ENCODE peak calls at places on chromosome 17, in five cellular contexts. One of them, this sample, is unnamed.

GRCh38 chr17:45991341-45991740 is 7.7 kb upstream of the STH start:
- DNase-seq in CD8-positive, alpha-beta T cell: no peak
- DNase-seq in AG10803: no peak
- DNase-seq in activated CD8-positive, alpha-beta T cell treated with anti-CD3 and anti-CD28 coated beads for 36 hours: no peak
- DNase-seq in lower leg skin: no peak
- DNase-seq in this sample: no peak

GRCh38 chr17:48612456-48612853 is 1.6 kb upstream of the HOXB7 start:
- DNase-seq in lower leg skin: no peak
- DNase-seq in activated CD8-positive, alpha-beta T cell treated with anti-CD3 and anti-CD28 coated beads for 36 hours: no peak
- DNase-seq in AG10803: no peak
- DNase-seq in CD8-positive, alpha-beta T cell: no peak
- DNase-seq in this sample: no peak

GRCh38 chr17:38354466-38354865 is 2.8 kb downstream of the SOCS7 start:
- DNase-seq in CD8-positive, alpha-beta T cell: no peak
- DNase-seq in lower leg skin: no peak
- DNase-seq in AG10803: no peak
- DNase-seq in activated CD8-positive, alpha-beta T cell treated with anti-CD3 and anti-CD28 coated beads for 36 hours: no peak
- DNase-seq in this sample: no peak

GRCh38 chr17:77772461-77772897 is 186.0 kb upstream of the TNRC6C start:
- DNase-seq in activated CD8-positive, alpha-beta T cell treated with anti-CD3 and anti-CD28 coated beads for 36 hours: peak
- DNase-seq in lower leg skin: no peak
- DNase-seq in CD8-positive, alpha-beta T cell: peak
- DNase-seq in AG10803: peak
- DNase-seq in this sample: peak

GRCh38 chr17:31487648-31488263 is 96.3 kb downstream of the RAB11FIP4 start:
- DNase-seq in CD8-positive, alpha-beta T cell: peak
- DNase-seq in lower leg skin: peak
- DNase-seq in AG10803: peak
- DNase-seq in activated CD8-positive, alpha-beta T cell treated with anti-CD3 and anti-CD28 coated beads for 36 hours: peak
- DNase-seq in this sample: peak

GRCh38 chr17:79991924-79992656 is 43.6 kb downstream of the TBC1D16 start:
- DNase-seq in lower leg skin: no peak
- DNase-seq in AG10803: no peak
- DNase-seq in activated CD8-positive, alpha-beta T cell treated with anti-CD3 and anti-CD28 coated beads for 36 hours: peak
- DNase-seq in CD8-positive, alpha-beta T cell: no peak
- DNase-seq in this sample: no peak

GRCh38 chr17:58595194-58595792 is 80.9 kb upstream of the MTMR4 start:
- DNase-seq in activated CD8-positive, alpha-beta T cell treated with anti-CD3 and anti-CD28 coated beads for 36 hours: peak
- DNase-seq in lower leg skin: no peak
- DNase-seq in AG10803: no peak
- DNase-seq in CD8-positive, alpha-beta T cell: no peak
- DNase-seq in this sample: no peak

GRCh38 chr17:47719411-47720152 is 13.5 kb upstream of the TBX21 start:
- DNase-seq in AG10803: peak
- DNase-seq in activated CD8-positive, alpha-beta T cell treated with anti-CD3 and anti-CD28 coated beads for 36 hours: peak
- DNase-seq in lower leg skin: no peak
- DNase-seq in CD8-positive, alpha-beta T cell: no peak
- DNase-seq in this sample: peak

GRCh38 chr17:37148171-37148570 is 199.4 kb downstream of the AATF start:
- DNase-seq in lower leg skin: no peak
- DNase-seq in AG10803: no peak
- DNase-seq in activated CD8-positive, alpha-beta T cell treated with anti-CD3 and anti-CD28 coated beads for 36 hours: no peak
- DNase-seq in CD8-positive, alpha-beta T cell: no peak
- DNase-seq in this sample: no peak

GRCh38 chr17:75843577-75844529 is at the start of gene UNC13D:
- DNase-seq in activated CD8-positive, alpha-beta T cell treated with anti-CD3 and anti-CD28 coated beads for 36 hours: peak
- DNase-seq in CD8-positive, alpha-beta T cell: peak
- DNase-seq in lower leg skin: no peak
- DNase-seq in AG10803: no peak
- DNase-seq in this sample: peak

GRCh38 chr17:79981090-79981489 is 54.6 kb downstream of the TBC1D16 start:
- DNase-seq in CD8-positive, alpha-beta T cell: no peak
- DNase-seq in activated CD8-positive, alpha-beta T cell treated with anti-CD3 and anti-CD28 coated beads for 36 hours: no peak
- DNase-seq in lower leg skin: no peak
- DNase-seq in AG10803: no peak
- DNase-seq in this sample: no peak

GRCh38 chr17:47649972-47650524 is 329 bp downstream of the KPNB1 start:
- DNase-seq in CD8-positive, alpha-beta T cell: no peak
- DNase-seq in activated CD8-positive, alpha-beta T cell treated with anti-CD3 and anti-CD28 coated beads for 36 hours: peak
- DNase-seq in AG10803: no peak
- DNase-seq in lower leg skin: no peak
- DNase-seq in this sample: peak

GRCh38 chr17:78377858-78378224 is 608 bp upstream of the PGS1 start:
- DNase-seq in CD8-positive, alpha-beta T cell: no peak
- DNase-seq in lower leg skin: no peak
- DNase-seq in activated CD8-positive, alpha-beta T cell treated with anti-CD3 and anti-CD28 coated beads for 36 hours: no peak
- DNase-seq in AG10803: no peak
- DNase-seq in this sample: no peak

GRCh38 chr17:21470861-21471260 is 94.7 kb downstream of the KCNJ12 start:
- DNase-seq in AG10803: no peak
- DNase-seq in lower leg skin: no peak
- DNase-seq in activated CD8-positive, alpha-beta T cell treated with anti-CD3 and anti-CD28 coated beads for 36 hours: no peak
- DNase-seq in CD8-positive, alpha-beta T cell: no peak
- DNase-seq in this sample: no peak

GRCh38 chr17:9371019-9371418 is 204.6 kb downstream of the STX8 start:
- DNase-seq in CD8-positive, alpha-beta T cell: no peak
- DNase-seq in lower leg skin: no peak
- DNase-seq in AG10803: peak
- DNase-seq in activated CD8-positive, alpha-beta T cell treated with anti-CD3 and anti-CD28 coated beads for 36 hours: no peak
- DNase-seq in this sample: no peak

GRCh38 chr17:61495161-61495857 is 43.1 kb downstream of the TBX4 start:
- DNase-seq in AG10803: peak
- DNase-seq in CD8-positive, alpha-beta T cell: no peak
- DNase-seq in activated CD8-positive, alpha-beta T cell treated with anti-CD3 and anti-CD28 coated beads for 36 hours: peak
- DNase-seq in lower leg skin: no peak
- DNase-seq in this sample: no peak

GRCh38 chr17:80006339-80006720 is 29.3 kb downstream of the TBC1D16 start:
- DNase-seq in activated CD8-positive, alpha-beta T cell treated with anti-CD3 and anti-CD28 coated beads for 36 hours: no peak
- DNase-seq in lower leg skin: no peak
- DNase-seq in CD8-positive, alpha-beta T cell: no peak
- DNase-seq in AG10803: no peak
- DNase-seq in this sample: no peak

GRCh38 chr17:63356275-63356905 is 89.7 kb downstream of the CYB561 start:
- DNase-seq in AG10803: peak
- DNase-seq in CD8-positive, alpha-beta T cell: no peak
- DNase-seq in activated CD8-positive, alpha-beta T cell treated with anti-CD3 and anti-CD28 coated beads for 36 hours: no peak
- DNase-seq in lower leg skin: no peak
- DNase-seq in this sample: no peak

GRCh38 chr17:37642706-37643105 is 540 bp downstream of the DDX52 start:
- DNase-seq in AG10803: peak
- DNase-seq in CD8-positive, alpha-beta T cell: no peak
- DNase-seq in activated CD8-positive, alpha-beta T cell treated with anti-CD3 and anti-CD28 coated beads for 36 hours: peak
- DNase-seq in lower leg skin: no peak
- DNase-seq in this sample: no peak

GRCh38 chr17:43169561-43170139 is 1.4 kb upstream of the NBR1 start:
- DNase-seq in AG10803: peak
- DNase-seq in activated CD8-positive, alpha-beta T cell treated with anti-CD3 and anti-CD28 coated beads for 36 hours: peak
- DNase-seq in CD8-positive, alpha-beta T cell: no peak
- DNase-seq in lower leg skin: peak
- DNase-seq in this sample: peak

GRCh38 chr17:61131555-61131954 is 268.1 kb upstream of the TBX2 start:
- DNase-seq in lower leg skin: no peak
- DNase-seq in CD8-positive, alpha-beta T cell: no peak
- DNase-seq in activated CD8-positive, alpha-beta T cell treated with anti-CD3 and anti-CD28 coated beads for 36 hours: no peak
- DNase-seq in AG10803: no peak
- DNase-seq in this sample: no peak

GRCh38 chr17:64270885-64271284 is 7.8 kb upstream of the TEX2 start:
- DNase-seq in lower leg skin: no peak
- DNase-seq in AG10803: no peak
- DNase-seq in activated CD8-positive, alpha-beta T cell treated with anti-CD3 and anti-CD28 coated beads for 36 hours: peak
- DNase-seq in CD8-positive, alpha-beta T cell: no peak
- DNase-seq in this sample: peak

GRCh38 chr17:38428643-38429371 is 543 bp downstream of the ARHGAP23 start:
- DNase-seq in AG10803: peak
- DNase-seq in activated CD8-positive, alpha-beta T cell treated with anti-CD3 and anti-CD28 coated beads for 36 hours: peak
- DNase-seq in lower leg skin: no peak
- DNase-seq in CD8-positive, alpha-beta T cell: no peak
- DNase-seq in this sample: no peak

GRCh38 chr17:20040216-20040615 is 31.1 kb downstream of the SPECC1 start:
- DNase-seq in activated CD8-positive, alpha-beta T cell treated with anti-CD3 and anti-CD28 coated beads for 36 hours: no peak
- DNase-seq in lower leg skin: no peak
- DNase-seq in AG10803: no peak
- DNase-seq in CD8-positive, alpha-beta T cell: no peak
- DNase-seq in this sample: no peak

GRCh38 chr17:49132699-49133364 is at the start of gene B4GALNT2:
- DNase-seq in AG10803: no peak
- DNase-seq in activated CD8-positive, alpha-beta T cell treated with anti-CD3 and anti-CD28 coated beads for 36 hours: peak
- DNase-seq in lower leg skin: no peak
- DNase-seq in CD8-positive, alpha-beta T cell: peak
- DNase-seq in this sample: no peak

GRCh38 chr17:46738544-46738943 is 79.9 kb downstream of the WNT3 start:
- DNase-seq in lower leg skin: no peak
- DNase-seq in AG10803: peak
- DNase-seq in activated CD8-positive, alpha-beta T cell treated with anti-CD3 and anti-CD28 coated beads for 36 hours: no peak
- DNase-seq in CD8-positive, alpha-beta T cell: no peak
- DNase-seq in this sample: no peak

GRCh38 chr17:3794890-3795757 is 5.9 kb downstream of the ITGAE start:
- DNase-seq in CD8-positive, alpha-beta T cell: peak
- DNase-seq in activated CD8-positive, alpha-beta T cell treated with anti-CD3 and anti-CD28 coated beads for 36 hours: peak
- DNase-seq in lower leg skin: no peak
- DNase-seq in AG10803: peak
- DNase-seq in this sample: no peak

GRCh38 chr17:35238817-35239216 is 4.1 kb upstream of the SLFN5 start:
- DNase-seq in CD8-positive, alpha-beta T cell: no peak
- DNase-seq in lower leg skin: no peak
- DNase-seq in AG10803: peak
- DNase-seq in activated CD8-positive, alpha-beta T cell treated with anti-CD3 and anti-CD28 coated beads for 36 hours: no peak
- DNase-seq in this sample: no peak

GRCh38 chr17:72368191-72368590 is 247.4 kb downstream of the SOX9 start:
- DNase-seq in activated CD8-positive, alpha-beta T cell treated with anti-CD3 and anti-CD28 coated beads for 36 hours: no peak
- DNase-seq in CD8-positive, alpha-beta T cell: no peak
- DNase-seq in AG10803: no peak
- DNase-seq in lower leg skin: no peak
- DNase-seq in this sample: no peak

GRCh38 chr17:73753751-73754496 is 109.7 kb upstream of the SDK2 start:
- DNase-seq in AG10803: no peak
- DNase-seq in CD8-positive, alpha-beta T cell: no peak
- DNase-seq in activated CD8-positive, alpha-beta T cell treated with anti-CD3 and anti-CD28 coated beads for 36 hours: no peak
- DNase-seq in lower leg skin: no peak
- DNase-seq in this sample: no peak

GRCh38 chr17:81940538-81941483 is 3.7 kb upstream of the PYCR1 start:
- DNase-seq in AG10803: no peak
- DNase-seq in activated CD8-positive, alpha-beta T cell treated with anti-CD3 and anti-CD28 coated beads for 36 hours: no peak
- DNase-seq in CD8-positive, alpha-beta T cell: no peak
- DNase-seq in lower leg skin: no peak
- DNase-seq in this sample: no peak

GRCh38 chr17:2566056-2566455 is 27.4 kb upstream of the PAFAH1B1 start:
- DNase-seq in AG10803: no peak
- DNase-seq in lower leg skin: no peak
- DNase-seq in CD8-positive, alpha-beta T cell: no peak
- DNase-seq in activated CD8-positive, alpha-beta T cell treated with anti-CD3 and anti-CD28 coated beads for 36 hours: no peak
- DNase-seq in this sample: no peak

GRCh38 chr17:2571523-2572303 is 21.7 kb upstream of the PAFAH1B1 start:
- DNase-seq in AG10803: no peak
- DNase-seq in lower leg skin: no peak
- DNase-seq in CD8-positive, alpha-beta T cell: no peak
- DNase-seq in activated CD8-positive, alpha-beta T cell treated with anti-CD3 and anti-CD28 coated beads for 36 hours: no peak
- DNase-seq in this sample: peak
- TF ChIP-seq CTCF in AG10803: no peak
- TF ChIP-seq CTCF in lower leg skin: no peak
- TF ChIP-seq CTCF in CD8-positive, alpha-beta T cell: no peak
- TF ChIP-seq CTCF in activated CD8-positive, alpha-beta T cell treated with anti-CD3 and anti-CD28 coated beads for 36 hours: no peak
- TF ChIP-seq CTCF in this sample: no peak

GRCh38 chr17:50149425-50150353 is 788 bp downstream of the PPP1R9B start:
- DNase-seq in AG10803: peak
- DNase-seq in CD8-positive, alpha-beta T cell: no peak
- DNase-seq in activated CD8-positive, alpha-beta T cell treated with anti-CD3 and anti-CD28 coated beads for 36 hours: peak
- DNase-seq in lower leg skin: no peak
- DNase-seq in this sample: no peak
- TF ChIP-seq CTCF in AG10803: no peak
- TF ChIP-seq CTCF in CD8-positive, alpha-beta T cell: no peak
- TF ChIP-seq CTCF in activated CD8-positive, alpha-beta T cell treated with anti-CD3 and anti-CD28 coated beads for 36 hours: no peak
- TF ChIP-seq CTCF in lower leg skin: no peak
- TF ChIP-seq CTCF in this sample: no peak

DNA sequence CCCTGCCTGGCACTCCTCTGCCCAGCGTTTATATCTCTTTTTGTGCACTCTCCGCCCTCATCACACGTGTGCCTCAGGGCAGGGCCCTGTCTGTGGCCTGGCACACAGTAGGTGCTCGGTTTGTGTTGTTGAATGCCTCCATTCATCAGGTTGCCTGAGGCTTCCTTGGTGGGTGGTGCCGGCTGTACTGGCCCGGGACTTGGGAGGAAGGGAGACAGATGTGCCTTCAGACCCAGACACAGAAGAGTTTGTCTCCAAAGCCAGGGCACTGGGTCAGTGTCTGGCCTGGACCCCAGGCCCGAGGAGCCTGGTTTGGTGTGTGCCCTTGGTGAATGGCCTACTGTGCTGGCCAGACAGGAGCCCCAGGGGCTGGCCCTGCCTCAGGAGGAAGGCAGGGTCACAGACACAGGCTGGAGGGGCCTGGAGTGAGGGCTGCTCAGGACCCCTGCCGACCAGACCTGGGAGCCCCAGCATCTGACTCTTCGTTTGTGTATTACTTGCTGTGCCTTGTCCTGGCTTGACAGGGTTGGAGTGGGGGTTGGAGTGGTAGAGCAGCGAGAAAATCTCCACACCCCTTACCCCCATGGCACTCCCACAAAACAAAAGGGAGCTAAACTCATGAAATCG is 71.7 kb downstream of the RAI1 start:
- DNase-seq in activated CD8-positive, alpha-beta T cell treated with anti-CD3 and anti-CD28 coated beads for 36 hours: no peak
- DNase-seq in lower leg skin: no peak
- DNase-seq in AG10803: no peak
- DNase-seq in CD8-positive, alpha-beta T cell: no peak
- DNase-seq in this sample: no peak
- TF ChIP-seq CTCF in activated CD8-positive, alpha-beta T cell treated with anti-CD3 and anti-CD28 coated beads for 36 hours: no peak
- TF ChIP-seq CTCF in lower leg skin: no peak
- TF ChIP-seq CTCF in AG10803: no peak
- TF ChIP-seq CTCF in CD8-positive, alpha-beta T cell: no peak
- TF ChIP-seq CTCF in this sample: no peak

DNA sequence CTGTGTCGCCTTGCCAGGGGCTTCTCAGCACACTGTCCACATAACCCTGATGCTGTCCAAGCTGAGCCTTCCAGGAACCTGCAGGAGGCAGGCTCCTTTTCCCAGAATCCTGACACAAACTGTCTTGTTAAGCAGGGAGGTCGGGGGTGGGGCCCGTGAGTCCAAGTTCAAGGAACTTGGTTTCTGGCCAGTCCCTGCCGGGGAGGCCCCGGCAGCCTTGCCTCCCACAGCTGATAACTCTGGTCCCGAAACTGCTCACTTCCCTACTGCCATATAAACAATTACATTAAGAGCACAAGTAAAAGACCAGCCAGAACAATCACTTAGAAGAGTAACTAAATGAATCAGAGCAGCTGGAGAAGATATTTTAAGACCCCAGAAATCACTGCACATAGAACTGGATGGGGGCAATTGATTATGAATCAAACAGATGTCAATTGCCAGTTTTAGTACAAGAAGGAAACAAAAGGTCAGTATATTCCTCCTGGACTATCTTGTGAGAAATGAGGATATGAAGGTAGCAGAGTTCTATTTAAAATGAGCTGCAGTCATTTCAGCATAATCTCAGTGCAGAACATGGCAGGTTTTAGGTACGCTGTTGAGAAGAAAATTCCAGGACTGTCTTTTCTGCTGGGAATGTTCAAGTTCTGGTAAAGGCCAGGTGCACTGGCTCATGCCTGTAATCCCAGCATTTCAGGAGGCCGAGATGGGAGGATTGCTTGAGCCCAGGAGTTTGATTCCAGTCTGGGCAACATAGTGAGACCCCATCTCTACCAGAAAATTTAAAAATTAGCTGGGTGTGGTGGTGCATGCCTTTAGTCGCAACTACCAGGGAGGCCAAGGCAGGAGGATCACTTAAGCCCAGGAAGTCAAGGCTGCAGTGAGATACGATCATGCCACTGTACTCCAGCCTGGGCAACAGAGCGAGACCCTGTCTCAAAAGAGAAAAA is 169.8 kb downstream of the PITPNC1 start:
- DNase-seq in activated CD8-positive, alpha-beta T cell treated with anti-CD3 and anti-CD28 coated beads for 36 hours: no peak
- DNase-seq in CD8-positive, alpha-beta T cell: no peak
- DNase-seq in AG10803: no peak
- DNase-seq in lower leg skin: no peak
- DNase-seq in this sample: peak
- TF ChIP-seq CTCF in activated CD8-positive, alpha-beta T cell treated with anti-CD3 and anti-CD28 coated beads for 36 hours: no peak
- TF ChIP-seq CTCF in CD8-positive, alpha-beta T cell: no peak
- TF ChIP-seq CTCF in AG10803: no peak
- TF ChIP-seq CTCF in lower leg skin: no peak
- TF ChIP-seq CTCF in this sample: no peak

This sample was measured in GM10248.